ENCODE peak calls at places on chromosomes 5 and 9, in nine cellular contexts. Z is heart left ventricle; H is OCI-LY7; O is left ventricle myocardium inferior; V is transverse colon; E is CD8-positive, alpha-beta T cell; C is heart right ventricle; X is ascending aorta; K is AG04450. Y is an unnamed sample.

GRCh38 chr5:151703227-151703626 is 16.5 kb upstream of the SPARC start:
- DNase-seq in V (no peak), H (no peak), C (no peak), X (no peak), K (no peak), Z (no peak), E (no peak), O (no peak), Y (no peak)

GRCh38 chr5:90386099-90386710 is 23.4 kb downstream of the CETN3 start:
- DNase-seq in Z (no peak), O (no peak), V (no peak), C (no peak), K (no peak), E (no peak), X (no peak), H (peak), Y (no peak)

GRCh38 chr9:38171926-38172325 is 102.9 kb upstream of the SHB start:
- DNase-seq in E (no peak), V (no peak), X (no peak), C (no peak), H (no peak), K (no peak), Z (no peak), O (no peak), Y (peak)

GRCh38 chr5:141877478-141878185 is 578 bp downstream of the PCDH1 start:
- DNase-seq in C (no peak), Z (no peak), O (no peak), K (no peak), H (no peak), X (peak), V (peak), E (no peak), Y (peak)

GRCh38 chr5:41935544-41935943 is 10.5 kb downstream of the FBXO4 start:
- DNase-seq in O (no peak), K (no peak), V (no peak), X (no peak), C (no peak), H (no peak), E (no peak), Z (no peak), Y (peak)

GRCh38 chr9:8660383-8660782 is 860.8 kb upstream of the DMAC1 start:
- DNase-seq in E (no peak), K (no peak), C (peak), O (peak), X (peak), Z (peak), V (peak), H (no peak), Y (no peak)

GRCh38 chr5:112419050-112419595 is at the start of gene EPB41L4A:
- DNase-seq in X (no peak), V (peak), O (peak), E (no peak), Z (peak), H (no peak), C (peak), K (no peak), Y (no peak)

GRCh38 chr5:96834016-96834415 is 26.3 kb upstream of the ERAP1 start:
- DNase-seq in H (no peak), E (no peak), X (no peak), O (no peak), C (no peak), K (no peak), Z (no peak), V (no peak), Y (no peak)

GRCh38 chr9:91361294-91362201 is at the start of gene AUH:
- DNase-seq in V (peak), E (peak), O (peak), Z (peak), C (peak), H (peak), K (no peak), X (peak), Y (peak)

GRCh38 chr9:114289106-114289505 is 33.8 kb upstream of the ORM1 start:
- DNase-seq in E (no peak), X (peak), O (peak), Z (no peak), C (no peak), H (no peak), V (peak), K (no peak), Y (peak)

GRCh38 chr9:71487046-71487445 is 281.3 kb downstream of the CEMIP2 start:
- DNase-seq in E (no peak), C (no peak), K (no peak), O (peak), X (no peak), H (no peak), V (no peak), Z (no peak), Y (peak)

GRCh38 chr5:136374638-136375037 is 9.3 kb upstream of the TRPC7 start:
- DNase-seq in O (no peak), K (no peak), V (no peak), E (no peak), X (no peak), Z (no peak), H (no peak), C (no peak), Y (no peak)

GRCh38 chr5:23112237-23112636 is 259.1 kb upstream of the CDH12 start:
- DNase-seq in C (no peak), X (no peak), V (no peak), H (no peak), E (no peak), O (no peak), Z (no peak), K (no peak), Y (no peak)

GRCh38 chr5:123090641-123091257 is 1.7 kb downstream of the PRDM6 start:
- DNase-seq in Z (peak), V (no peak), E (no peak), O (no peak), X (no peak), H (no peak), C (no peak), K (no peak), Y (peak)

GRCh38 chr9:36739538-36740116 is 166.9 kb downstream of the MELK start:
- DNase-seq in Z (no peak), X (no peak), C (no peak), K (no peak), E (no peak), O (no peak), H (no peak), V (no peak), Y (no peak)

GRCh38 chr5:10655041-10655685 is 91.3 kb downstream of the ANKRD33B start:
- DNase-seq in H (no peak), V (no peak), E (no peak), X (peak), O (no peak), Z (no peak), C (no peak), K (no peak), Y (no peak)

GRCh38 chr9:110058304-110058953 is 149.5 kb downstream of the C9orf152 start:
- DNase-seq in O (no peak), H (peak), Z (no peak), V (peak), C (peak), E (peak), K (no peak), X (no peak), Y (peak)

GRCh38 chr5:84693256-84693655 is 308.6 kb upstream of the EDIL3 start:
- DNase-seq in Z (no peak), E (no peak), K (no peak), X (no peak), V (no peak), O (no peak), H (no peak), C (no peak), Y (no peak)
- H3K27ac ChIP-seq in Z (no peak), E (no peak), K (no peak), X (no peak), V (no peak), O (no peak), H (no peak), C (no peak), Y (no peak)

GRCh38 chr5:80930940-80931339 is 29.2 kb upstream of the RASGRF2 start:
- DNase-seq in O (no peak), E (no peak), C (no peak), K (no peak), V (no peak), X (no peak), H (no peak), Z (no peak), Y (no peak)
- TF ChIP-seq CTCF in O (no peak), E (no peak), C (no peak), K (no peak), V (no peak), X (no peak), H (no peak), Z (no peak), Y (no peak)

DNA sequence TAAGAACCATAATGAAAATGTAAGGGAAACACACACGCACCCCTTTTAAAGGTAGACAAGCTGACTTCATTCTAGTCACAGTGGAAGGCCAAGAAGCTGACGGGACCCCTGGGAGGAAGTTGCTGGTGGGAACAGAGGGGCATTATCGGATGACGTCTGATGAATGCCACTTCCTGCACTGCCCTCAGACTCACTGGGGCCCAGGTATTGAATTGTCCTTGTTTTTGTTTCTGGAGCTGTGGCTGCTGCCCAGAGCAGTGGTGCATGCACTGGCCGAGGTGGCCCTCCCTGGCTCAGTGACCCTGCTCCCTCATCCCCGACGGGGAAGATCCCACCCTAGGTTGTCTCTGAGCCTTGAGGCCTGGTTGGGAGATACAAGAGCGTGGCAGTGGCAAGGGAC is 15.3 kb upstream of the RPL26L1 start:
- DNase-seq in O (no peak), C (no peak), H (no peak), K (no peak), Z (no peak), E (no peak), V (no peak), X (no peak), Y (no peak)
- H3K27ac ChIP-seq in O (peak), C (peak), H (no peak), K (no peak), Z (peak), E (no peak), V (no peak), X (peak), Y (no peak)

GRCh38 chr5:147189109-147189424 is 45.8 kb upstream of the STK32A start:
- DNase-seq in E (no peak), H (no peak), Z (no peak), V (no peak), O (no peak), K (no peak), X (no peak), C (no peak), Y (no peak)
- TF ChIP-seq CTCF in E (peak), H (peak), Z (no peak), V (no peak), O (no peak), K (no peak), X (no peak), C (no peak), Y (no peak)

GRCh38 chr9:5909999-5910398 is 19.3 kb downstream of the MLANA start:
- DNase-seq in Z (no peak), H (no peak), K (no peak), X (no peak), V (no peak), E (no peak), O (no peak), C (no peak), Y (no peak)
- H3K27ac ChIP-seq in Z (no peak), H (no peak), K (no peak), X (no peak), V (no peak), E (no peak), O (no peak), C (no peak), Y (no peak)

GRCh38 chr9:92740969-92741368 is 23.7 kb downstream of the BICD2 start:
- DNase-seq in E (no peak), V (no peak), K (no peak), X (no peak), Z (no peak), H (no peak), C (no peak), O (no peak), Y (no peak)
- TF ChIP-seq CTCF in E (no peak), V (no peak), K (no peak), X (no peak), Z (no peak), H (no peak), C (no peak), O (no peak), Y (no peak)

DNA sequence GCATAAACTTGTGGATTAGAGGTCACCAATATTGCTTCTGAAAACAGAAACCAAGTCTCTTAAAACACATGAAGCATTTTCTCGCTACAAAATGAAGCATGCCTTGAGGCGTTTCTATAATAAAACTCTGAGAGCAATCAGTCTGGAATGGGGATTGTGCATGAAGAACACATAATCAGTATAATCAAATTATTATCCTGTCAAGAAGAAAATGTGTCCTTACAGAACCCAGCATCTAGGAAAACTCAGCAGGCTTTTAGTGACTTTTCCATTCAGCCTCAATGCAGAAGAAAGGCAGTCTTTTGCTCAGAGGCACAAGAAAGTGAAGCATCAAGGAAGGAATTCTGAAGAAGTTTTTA is 121.9 kb downstream of the CDH18 start:
- DNase-seq in Z (no peak), O (no peak), X (no peak), C (no peak), K (no peak), V (no peak), H (no peak), E (no peak), Y (no peak)
- H3K27ac ChIP-seq in Z (no peak), O (no peak), X (no peak), C (no peak), K (no peak), V (no peak), H (no peak), E (no peak), Y (no peak)

GRCh38 chr5:139543423-139543991 is 17.6 kb upstream of the UBE2D2 start:
- DNase-seq in E (peak), V (peak), X (peak), C (peak), Z (peak), H (peak), O (peak), K (no peak), Y (peak)
- TF ChIP-seq CTCF in E (peak), V (no peak), X (no peak), C (peak), Z (peak), H (peak), O (peak), K (no peak), Y (peak)

GRCh38 chr5:57842376-57843015 is 359.9 kb upstream of the ACTBL2 start:
- DNase-seq in H (no peak), X (no peak), Z (no peak), C (no peak), O (no peak), V (no peak), K (no peak), E (no peak), Y (no peak)

GRCh38 chr5:57836921-57837320 is 354.3 kb upstream of the ACTBL2 start:
- DNase-seq in Z (no peak), X (no peak), E (no peak), H (no peak), K (no peak), C (no peak), V (no peak), O (no peak), Y (no peak)

GRCh38 chr5:57841671-57842375 is 359.2 kb upstream of the ACTBL2 start:
- DNase-seq in V (no peak), K (peak), E (no peak), O (no peak), Z (no peak), H (no peak), C (no peak), X (no peak), Y (peak)

GRCh38 chr5:57839025-57839424 is 356.4 kb upstream of the ACTBL2 start:
- DNase-seq in K (no peak), Z (no peak), E (no peak), X (no peak), C (no peak), O (no peak), V (no peak), H (no peak), Y (no peak)

DNA sequence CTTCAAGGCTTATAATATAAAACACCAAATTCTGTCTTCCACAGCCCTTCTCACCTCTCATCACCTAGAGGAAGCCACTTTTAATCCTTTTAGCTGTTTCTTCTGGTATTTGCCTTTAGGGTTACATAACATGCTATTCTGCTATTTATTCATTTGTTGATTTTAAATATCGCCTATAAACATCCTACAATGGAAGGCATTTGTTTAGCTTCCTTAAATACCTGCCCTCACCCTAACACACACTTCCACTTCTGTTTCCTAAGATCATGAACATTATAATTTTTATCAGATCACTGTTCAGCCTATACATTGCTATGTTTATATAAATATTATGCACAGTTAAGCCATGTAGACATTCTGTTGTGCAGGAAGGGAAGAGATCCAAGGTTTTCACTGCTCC is 356.8 kb upstream of the ACTBL2 start:
- DNase-seq in C (no peak), E (no peak), H (no peak), V (no peak), O (no peak), K (no peak), Z (no peak), X (no peak), Y (no peak)
- H3K27ac ChIP-seq in C (no peak), E (no peak), H (no peak), V (no peak), O (no peak), K (no peak), Z (no peak), X (no peak), Y (no peak)

DNA sequence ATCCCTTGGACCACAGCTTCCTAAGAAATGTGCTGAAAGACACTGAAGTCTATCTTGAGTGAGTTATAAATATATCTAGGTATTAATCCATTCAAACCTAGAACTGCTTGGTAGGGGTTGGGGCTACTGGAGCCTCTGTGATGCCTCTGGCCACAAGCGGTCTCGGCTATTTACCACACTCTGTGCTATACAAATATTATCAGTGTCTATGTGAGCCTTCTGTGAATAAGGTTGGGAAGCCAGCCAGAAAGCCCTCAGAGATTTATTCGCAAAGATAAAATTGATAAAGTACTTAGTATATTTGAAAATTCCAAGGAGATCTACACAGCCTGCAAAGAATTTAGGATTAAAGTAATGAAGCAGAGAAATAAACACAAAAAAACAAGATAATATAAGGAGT is 41.4 kb downstream of the LIFR start:
- DNase-seq in O (no peak), V (no peak), X (no peak), E (no peak), Z (no peak), H (no peak), C (no peak), K (no peak), Y (no peak)
- TF ChIP-seq CTCF in O (no peak), V (no peak), X (no peak), E (no peak), Z (no peak), H (no peak), C (no peak), K (no peak), Y (no peak)

Y was measured in endodermal cell.